ENCODE peak calls at places on chromosomes 3 and 15, in eight cellular contexts. N is psoas muscle; M is CD8-positive, alpha-beta memory T cell; F is colonic mucosa; D is CD8-positive, alpha-beta T cell; T is mucosa of descending colon; Z is heart right ventricle; S is PC-9. B is an unnamed sample.
A peak's percentile ranks its signal among the peaks of the same experiment; 100 is the strongest.

GRCh38 chr3:184593201-184593922 is 31.8 kb downstream of the EPHB3 start:
- DNase-seq in T (no peak), M (no peak), F (no peak), D (no peak), N (no peak), S (no peak), Z (no peak), B (no peak)

GRCh38 chr3:17491601-17492000 is 250.8 kb downstream of the TBC1D5 start:
- DNase-seq in Z (no peak), F (no peak), N (no peak), T (no peak), S (no peak), M (no peak), D (no peak), B (no peak)

GRCh38 chr3:171556574-171557145 is 96.5 kb upstream of the TNIK start:
- DNase-seq in D (no peak), F (no peak), T (no peak), N (no peak), S (peak; percentile 43), Z (no peak), M (no peak), B (no peak)

GRCh38 chr3:62622553-62623174 is 249.3 kb upstream of the FEZF2 start:
- DNase-seq in D (no peak), T (peak; percentile 15), F (peak; percentile 18), N (no peak), S (no peak), Z (no peak), M (no peak), B (no peak)

GRCh38 chr3:184524981-184525336 is 36.6 kb upstream of the EPHB3 start:
- DNase-seq in Z (peak; percentile 32), S (no peak), F (peak; percentile 18), D (no peak), M (no peak), N (peak; percentile 41), T (no peak), B (no peak)

GRCh38 chr3:58071480-58071971 is 63.3 kb downstream of the FLNB start:
- DNase-seq in Z (no peak), D (no peak), M (no peak), T (no peak), N (no peak), S (no peak), F (peak; percentile 37), B (no peak)

GRCh38 chr15:62750471-62750870 is 292.1 kb upstream of the TPM1 start:
- DNase-seq in T (no peak), M (no peak), S (no peak), D (no peak), Z (no peak), N (no peak), F (no peak), B (no peak)

GRCh38 chr3:109702252-109702651 is 364.9 kb upstream of the DPPA4 start:
- DNase-seq in S (peak; percentile 52), N (no peak), F (no peak), Z (no peak), D (no peak), M (no peak), T (no peak), B (no peak)

GRCh38 chr3:125051715-125052581 is 3.8 kb downstream of the HEG1 start:
- DNase-seq in M (peak; percentile 67), N (peak; percentile 69), T (peak; percentile 45), S (no peak), Z (peak; percentile 77), D (peak; percentile 89), F (peak; percentile 41), B (peak; percentile 81)

GRCh38 chr15:48191574-48192225 is at the start of gene CTXN2:
- DNase-seq in N (no peak), T (peak; percentile 5), F (peak; percentile 18), Z (no peak), S (no peak), D (no peak), M (no peak), B (no peak)

GRCh38 chr15:39623550-39623931 is 42.7 kb downstream of the THBS1 start:
- DNase-seq in Z (no peak), S (no peak), M (peak; percentile 26), D (peak; percentile 66), T (peak; percentile 57), F (no peak), N (no peak), B (no peak)

GRCh38 chr3:26132942-26133341 is 343.1 kb downstream of the OXSM start:
- DNase-seq in T (no peak), F (no peak), N (no peak), D (no peak), S (no peak), Z (no peak), M (no peak), B (no peak)

GRCh38 chr15:88932875-88933330 is 19.7 kb upstream of the MFGE8 start:
- DNase-seq in F (no peak), D (no peak), M (no peak), S (no peak), Z (peak; percentile 26), N (no peak), T (no peak), B (no peak)

GRCh38 chr3:9196009-9196408 is 53.4 kb downstream of the SRGAP3 start:
- DNase-seq in D (no peak), T (no peak), M (no peak), S (no peak), Z (no peak), N (no peak), F (no peak), B (no peak)

GRCh38 chr3:53234841-53235232 is 21.0 kb downstream of the TKT start:
- DNase-seq in N (no peak), F (no peak), Z (no peak), S (no peak), M (no peak), T (no peak), D (no peak), B (no peak)

GRCh38 chr3:139109271-139109670 is 64.6 kb upstream of the PRR23C start:
- DNase-seq in T (no peak), S (no peak), M (no peak), D (no peak), Z (no peak), F (no peak), N (no peak), B (no peak)

DNA sequence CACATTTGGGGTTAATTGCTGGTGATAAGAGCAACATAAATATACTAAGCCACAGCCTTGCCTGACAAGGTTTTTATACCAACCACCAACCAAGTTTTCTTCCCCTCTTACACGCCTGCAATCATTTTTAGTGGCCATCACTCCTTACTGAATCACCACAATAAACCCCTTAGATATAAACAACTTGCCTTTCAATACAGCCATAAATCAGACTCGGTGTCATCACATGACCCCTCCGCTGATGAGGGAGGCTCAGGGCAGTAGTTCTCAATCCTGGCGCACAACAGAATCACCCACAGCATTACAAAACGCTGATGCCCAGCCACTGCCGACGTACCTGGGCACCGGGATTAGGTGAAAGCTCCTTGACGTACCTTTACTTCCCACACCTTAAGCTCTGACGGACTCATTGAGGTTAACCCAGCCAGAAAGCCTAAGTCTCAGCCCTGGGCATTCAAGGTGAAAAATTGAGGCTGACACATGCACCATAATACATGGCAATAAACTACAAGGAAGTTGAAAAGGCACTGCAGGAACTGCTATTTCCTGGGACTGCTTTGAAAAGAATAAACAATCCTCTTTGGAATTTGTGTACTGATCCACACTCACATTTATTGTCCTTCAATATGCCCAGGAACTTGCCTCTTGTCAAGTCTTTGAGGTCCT is 17.1 kb downstream of the ADCY5 start:
- DNase-seq in N (no peak), M (no peak), Z (no peak), D (no peak), T (peak; percentile 63), S (no peak), F (peak; percentile 61), B (no peak)
- H3K4me1 ChIP-seq in N (no peaks in the 10 kb centered on the region), M (no peaks in the 10 kb centered on the region), Z (peaks cover 58% of the 10 kb centered on the region), D (no peaks in the 10 kb centered on the region), T (peaks cover 27% of the 10 kb centered on the region), S (no peaks in the 10 kb centered on the region), F (peaks cover 14% of the 10 kb centered on the region), B (peaks cover 51% of the 10 kb centered on the region)

GRCh38 chr15:73685561-73685960 is 1.4 kb downstream of the CD276 start:
- DNase-seq in M (no peak), T (no peak), Z (no peak), D (no peak), N (no peak), F (no peak), S (no peak), B (no peak)

GRCh38 chr15:73685981-73686380 is 1.8 kb downstream of the CD276 start:
- DNase-seq in T (no peak), M (no peak), D (no peak), Z (no peak), F (no peak), N (no peak), S (no peak), B (no peak)

GRCh38 chr15:73688455-73688854 is 4.3 kb downstream of the CD276 start:
- DNase-seq in M (no peak), F (no peak), T (no peak), Z (no peak), D (no peak), N (no peak), S (no peak), B (no peak)

GRCh38 chr15:73683624-73684536 is at the start of gene CD276:
- DNase-seq in M (no peak), D (no peak), N (peak; percentile 86), F (peak; percentile 82), S (peak; percentile 58), T (peak; percentile 78), Z (peak; percentile 73), B (peak; percentile 78)

DNA sequence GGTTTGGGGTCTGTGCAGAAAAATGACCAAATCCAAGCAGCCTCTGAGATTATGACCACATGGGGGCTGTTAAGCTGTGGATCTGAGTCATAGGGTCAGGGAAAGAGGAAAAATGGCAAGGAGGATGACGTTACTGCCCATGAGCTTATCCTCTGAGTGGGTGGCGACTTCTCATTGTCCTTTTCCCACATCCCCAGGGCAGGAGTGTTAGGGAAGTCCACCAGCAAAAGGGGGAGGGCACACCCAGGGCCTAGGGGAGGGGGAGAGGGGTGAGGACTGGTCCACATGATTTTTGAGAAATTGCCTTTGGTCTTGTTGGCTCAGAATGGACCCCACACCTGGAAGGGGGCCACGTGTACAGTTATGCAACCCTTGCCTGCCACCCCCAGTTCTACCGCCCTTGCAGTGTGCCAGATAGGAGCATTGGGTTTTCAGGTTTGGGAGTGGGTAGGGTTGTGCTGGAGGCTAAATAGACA is 2.6 kb downstream of the CD276 start:
- DNase-seq in S (no peak), T (no peak), F (no peak), M (no peak), N (no peak), D (no peak), Z (no peak), B (peak; percentile 53)
- H3K4me1 ChIP-seq in S (peaks cover 43% of the 10 kb centered on the region), T (peaks cover 11% of the 10 kb centered on the region), F (no peaks in the 10 kb centered on the region), M (no peaks in the 10 kb centered on the region), N (peaks cover 36% of the 10 kb centered on the region), D (peaks cover 13% of the 10 kb centered on the region), Z (peaks cover 47% of the 10 kb centered on the region), B (no peaks in the 10 kb centered on the region)

DNA sequence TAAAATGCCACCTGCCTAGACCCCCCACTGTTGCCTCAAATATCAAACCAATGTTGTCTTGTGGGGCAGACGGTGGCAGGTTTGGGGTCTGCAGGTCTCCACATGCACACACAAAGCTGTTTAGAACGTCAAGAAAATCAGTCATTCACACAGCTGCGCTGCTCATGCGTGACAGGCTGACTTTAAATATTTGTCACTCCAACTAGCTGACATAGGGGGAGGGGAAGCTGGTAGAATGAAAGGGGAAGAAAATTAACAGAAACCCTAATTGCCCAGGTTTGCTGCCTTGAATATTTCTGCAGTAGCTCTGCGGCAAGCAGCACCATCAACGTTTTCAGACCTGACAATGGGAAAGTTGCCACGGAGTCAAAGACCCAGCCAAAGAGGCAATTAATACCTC is 201.8 kb downstream of the ABHD5 start:
- DNase-seq in D (no peak), S (no peak), T (no peak), F (no peak), M (no peak), Z (no peak), N (no peak), B (no peak)
- H3K4me1 ChIP-seq in D (peaks cover 6% of the 10 kb centered on the region), S (no peaks in the 10 kb centered on the region), T (peaks cover 4% of the 10 kb centered on the region), F (no peaks in the 10 kb centered on the region), M (peaks cover 7% of the 10 kb centered on the region), Z (peaks cover 7% of the 10 kb centered on the region), N (no peaks in the 10 kb centered on the region), B (peaks cover 6% of the 10 kb centered on the region)

GRCh38 chr3:100084100-100084806 is 30.0 kb downstream of the FILIP1L start:
- DNase-seq in M (no peak), D (no peak), Z (no peak), N (no peak), F (no peak), S (no peak), T (no peak), B (no peak)
- H3K4me1 ChIP-seq in M (no peaks in the 10 kb centered on the region), D (no peaks in the 10 kb centered on the region), Z (no peaks in the 10 kb centered on the region), N (peaks cover 44% of the 10 kb centered on the region), F (no peaks in the 10 kb centered on the region), S (no peaks in the 10 kb centered on the region), T (no peaks in the 10 kb centered on the region), B (no peaks in the 10 kb centered on the region)